ENCODE peak calls at places on chromosomes 3 and 15, in six cellular contexts. H is EH; X is GM03348; V is activated CD8-positive, alpha-beta memory T cell treated with anti-CD3 and anti-CD28 coated beads, Interleukin-2, amount 50 U/mL, for 48 hours; R is cerebellum; B is activated B cell treated with CpG ODN at 0.5 μM for 24 hours. K is an unnamed sample.

GRCh38 chr3:9552252-9552999 is 1.2 kb downstream of the LHFPL4 start:
- DNase-seq in H (peak; percentile 49), X (peak; percentile 61), V (peak; percentile 70), R (peak; percentile 55), B (no peak), K (no peak)

GRCh38 chr3:10198761-10199688 is 34.3 kb downstream of the IRAK2 start:
- DNase-seq in H (peak; percentile 59), X (peak; percentile 55), V (peak; percentile 78), R (no peak), B (peak; percentile 47), K (no peak)

GRCh38 chr3:33146791-33147445 is 33.1 kb downstream of the CRTAP start:
- DNase-seq in H (peak; percentile 69), X (no peak), V (no peak), R (no peak), B (no peak), K (peak; percentile 45)

GRCh38 chr3:187773233-187773962 is 28.1 kb upstream of the BCL6 start:
- DNase-seq in H (no peak), X (no peak), V (no peak), R (no peak), B (no peak), K (no peak)

GRCh38 chr3:101722394-101723173 is 1.8 kb upstream of the CEP97 start:
- DNase-seq in H (no peak), X (no peak), V (no peak), R (no peak), B (no peak), K (no peak)

GRCh38 chr3:100263583-100263982 is 2.8 kb downstream of the TBC1D23 start:
- DNase-seq in H (no peak), X (no peak), V (no peak), R (no peak), B (no peak), K (no peak)

GRCh38 chr15:65550681-65551098 is 20.4 kb downstream of the HACD3 start:
- DNase-seq in H (peak; percentile 50), X (no peak), V (no peak), R (no peak), B (no peak), K (no peak)

GRCh38 chr15:40249477-40250303 is 10.8 kb downstream of the PAK6 start:
- DNase-seq in H (peak; percentile 90), X (peak; percentile 53), V (no peak), R (peak; percentile 33), B (no peak), K (no peak)

GRCh38 chr3:53201190-53201504 is 40.1 kb downstream of the PRKCD start:
- DNase-seq in H (no peak), X (no peak), V (no peak), R (no peak), B (no peak), K (no peak)

GRCh38 chr3:14486460-14486859 is 53.7 kb downstream of the GRIP2 start:
- DNase-seq in H (no peak), X (no peak), V (no peak), R (no peak), B (no peak), K (no peak)

GRCh38 chr15:72685301-72685924 is 569 bp downstream of the HIGD2B start:
- DNase-seq in H (no peak), X (no peak), V (no peak), R (no peak), B (no peak), K (no peak)

GRCh38 chr3:134201201-134202130 is 49.2 kb downstream of the RYK start:
- DNase-seq in H (peak; percentile 88), X (peak; percentile 70), V (no peak), R (no peak), B (no peak), K (no peak)

GRCh38 chr15:35874260-35874905 is 328.4 kb upstream of the DPH6 start:
- DNase-seq in H (peak; percentile 62), X (peak; percentile 49), V (no peak), R (no peak), B (no peak), K (no peak)

GRCh38 chr15:67148196-67148701 is 82.8 kb downstream of the SMAD3 start:
- DNase-seq in H (peak; percentile 93), X (peak; percentile 71), V (no peak), R (no peak), B (no peak), K (no peak)

GRCh38 chr3:128215800-128216495 is 62.7 kb downstream of the EEFSEC start:
- DNase-seq in H (no peak), X (no peak), V (no peak), R (no peak), B (no peak), K (no peak)

GRCh38 chr3:126511291-126511690 is 6.3 kb downstream of the UROC1 start:
- DNase-seq in H (no peak), X (no peak), V (no peak), R (no peak), B (no peak), K (no peak)

GRCh38 chr15:95278532-95279265 is 1047.3 kb downstream of the MCTP2 start:
- DNase-seq in H (peak; percentile 57), X (no peak), V (no peak), R (no peak), B (no peak), K (no peak)

GRCh38 chr15:34642252-34642651 is 58.8 kb upstream of the GOLGA8B start:
- DNase-seq in H (no peak), X (no peak), V (no peak), R (no peak), B (no peak), K (no peak)

GRCh38 chr3:192957441-192957951 is 39.8 kb upstream of the MB21D2 start:
- DNase-seq in H (peak; percentile 88), X (peak; percentile 80), V (no peak), R (no peak), B (no peak), K (peak; percentile 22)

GRCh38 chr3:21142949-21143348 is 608.1 kb downstream of the ZNF385D start:
- DNase-seq in H (no peak), X (no peak), V (no peak), R (no peak), B (no peak), K (no peak)

GRCh38 chr3:44932986-44933944 is 42.7 kb downstream of the ZDHHC3 start:
- DNase-seq in H (no peak), X (no peak), V (no peak), R (no peak), B (no peak), K (no peak)

GRCh38 chr3:115092220-115092791 is 54.8 kb downstream of the ZBTB20 start:
- DNase-seq in H (peak; percentile 74), X (peak; percentile 70), V (no peak), R (peak; percentile 71), B (no peak), K (peak; percentile 17)

GRCh38 chr15:55915876-55916567 is 77.4 kb downstream of the NEDD4 start:
- DNase-seq in H (peak; percentile 68), X (peak; percentile 13), V (no peak), R (no peak), B (no peak), K (no peak)

GRCh38 chr3:64266065-64266874 is 41.0 kb upstream of the PRICKLE2 start:
- DNase-seq in H (peak; percentile 96), X (peak; percentile 74), V (no peak), R (no peak), B (no peak), K (peak; percentile 64)

GRCh38 chr15:51161491-51162260 is 67.0 kb upstream of the TNFAIP8L3 start:
- DNase-seq in H (peak; percentile 53), X (peak; percentile 35), V (no peak), R (no peak), B (no peak), K (no peak)

GRCh38 chr15:74511583-74511982 is 29.4 kb upstream of the ARID3B start:
- DNase-seq in H (no peak), X (no peak), V (no peak), R (no peak), B (no peak), K (no peak)

GRCh38 chr3:160641675-160642330 is 35.2 kb upstream of the ARL14 start:
- DNase-seq in H (peak; percentile 60), X (no peak), V (no peak), R (no peak), B (no peak), K (no peak)

GRCh38 chr15:72796515-72797337 is 13.2 kb upstream of the ADPGK start:
- DNase-seq in H (peak; percentile 48), X (peak; percentile 87), V (peak; percentile 77), R (peak; percentile 33), B (peak; percentile 48), K (peak; percentile 30)

GRCh38 chr15:57758556-57758955 is 52.0 kb downstream of the POLR2M start:
- DNase-seq in H (peak; percentile 30), X (no peak), V (no peak), R (no peak), B (no peak), K (no peak)

GRCh38 chr15:90883971-90884718 is at the start of gene FES:
- DNase-seq in H (peak; percentile 72), X (peak; percentile 72), V (no peak), R (no peak), B (peak; percentile 43), K (no peak)

GRCh38 chr15:34010921-34011320 is 28.1 kb downstream of the AVEN start:
- DNase-seq in H (no peak), X (no peak), V (no peak), R (no peak), B (no peak), K (no peak)

GRCh38 chr3:172648736-172649135 is 62.1 kb downstream of the NCEH1 start:
- DNase-seq in H (no peak), X (peak; percentile 50), V (no peak), R (no peak), B (no peak), K (no peak)

K was measured in HS-27A.